ENCODE peak calls at places on chromosomes 1 and 21, in four cellular contexts. V is mesendoderm, U is IMR-90, S is H1. T is an unnamed sample.

GRCh38 chr1:226476657-226477319 is 68.9 kb upstream of the PARP1 start:
- DNase-seq in V (no peak), S (no peak), U (peak), T (no peak)

GRCh38 chr1:43447891-43448708 is 5.6 kb downstream of the HYI start:
- DNase-seq in V (no peak), U (no peak), S (no peak), T (peak)

GRCh38 chr1:228282329-228283042 is 74.6 kb downstream of the OBSCN start:
- DNase-seq in U (peak), S (no peak), V (peak), T (peak)

GRCh38 chr1:213391445-213391844 is 340.4 kb downstream of the RPS6KC1 start:
- DNase-seq in S (no peak), U (no peak), V (no peak), T (no peak)

GRCh38 chr1:57517587-57518397 is 93.9 kb upstream of the DAB1 start:
- DNase-seq in U (no peak), S (no peak), V (peak), T (no peak)

GRCh38 chr1:209427277-209427676 is 156.2 kb upstream of the CAMK1G start:
- DNase-seq in U (no peak), V (no peak), S (no peak), T (no peak)

GRCh38 chr1:101588677-101589076 is 351.9 kb downstream of the S1PR1 start:
- DNase-seq in U (no peak), V (no peak), S (no peak), T (no peak)

GRCh38 chr1:214154596-214155261 is 126.2 kb upstream of the SMYD2 start:
- DNase-seq in U (no peak), S (no peak), V (peak), T (no peak)

GRCh38 chr1:53069265-53069662 is 7.3 kb downstream of the PODN start:
- DNase-seq in U (no peak), V (no peak), S (no peak), T (no peak)

GRCh38 chr1:26028490-26028980 is 7.0 kb downstream of the EXTL1 start:
- DNase-seq in V (no peak), U (no peak), S (no peak), T (no peak)

GRCh38 chr1:19650416-19651140 is 6.5 kb downstream of the NBL1 start:
- DNase-seq in S (no peak), U (no peak), V (no peak), T (no peak)

DNA sequence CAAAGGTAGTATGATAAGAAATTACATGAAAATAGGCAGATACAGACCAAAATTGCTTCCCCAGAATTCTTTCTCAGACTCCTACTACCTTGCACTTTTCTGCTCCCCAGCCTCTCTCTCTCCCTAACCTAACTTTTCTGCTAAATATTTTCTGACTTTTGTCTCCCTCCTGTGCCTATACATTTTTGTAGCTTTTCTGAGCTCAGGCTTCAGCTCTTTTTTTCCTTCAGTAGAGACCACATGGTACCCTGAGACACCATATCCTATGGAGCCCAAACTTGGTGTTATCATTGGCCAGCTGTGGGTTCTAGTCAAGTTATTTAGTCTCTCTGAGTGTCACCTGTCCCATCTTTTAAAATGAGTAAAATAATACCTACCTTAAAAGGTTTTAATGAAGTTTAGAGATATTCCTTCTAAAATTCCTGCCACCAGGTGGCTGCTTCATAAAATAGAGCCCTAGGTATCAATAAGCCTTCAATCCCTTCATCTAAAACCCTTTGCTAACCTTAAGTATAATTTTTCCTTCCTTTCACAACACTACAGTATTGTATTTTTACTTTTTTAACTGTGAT is 237.7 kb upstream of the DUSP10 start:
- DNase-seq in V (peak), U (no peak), S (no peak), T (no peak)
- H4K5ac ChIP-seq in V (no peak), U (no peak), S (peak), T (no peak)

DNA sequence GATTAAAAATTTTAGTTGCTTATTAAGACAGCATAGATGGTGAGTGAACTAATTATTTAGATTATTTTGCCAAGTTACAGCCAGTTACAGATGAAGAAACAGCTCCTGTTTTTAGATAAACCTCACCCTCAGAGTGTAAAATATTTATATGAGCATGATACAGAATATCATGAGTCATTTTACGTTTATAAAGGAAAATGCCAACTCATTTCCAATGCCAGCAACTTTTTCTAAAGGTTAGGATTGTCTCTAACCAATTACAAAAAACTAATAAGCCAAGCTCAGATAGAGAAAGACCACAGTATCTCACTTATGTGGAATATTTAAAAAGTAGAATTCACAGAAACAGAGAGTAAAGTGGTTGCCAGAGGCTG is 590.1 kb downstream of the LTN1 start:
- DNase-seq in V (no peak), S (no peak), U (peak), T (no peak)
- H4K5ac ChIP-seq in V (no peak), S (no peak), U (peak), T (no peak)

DNA sequence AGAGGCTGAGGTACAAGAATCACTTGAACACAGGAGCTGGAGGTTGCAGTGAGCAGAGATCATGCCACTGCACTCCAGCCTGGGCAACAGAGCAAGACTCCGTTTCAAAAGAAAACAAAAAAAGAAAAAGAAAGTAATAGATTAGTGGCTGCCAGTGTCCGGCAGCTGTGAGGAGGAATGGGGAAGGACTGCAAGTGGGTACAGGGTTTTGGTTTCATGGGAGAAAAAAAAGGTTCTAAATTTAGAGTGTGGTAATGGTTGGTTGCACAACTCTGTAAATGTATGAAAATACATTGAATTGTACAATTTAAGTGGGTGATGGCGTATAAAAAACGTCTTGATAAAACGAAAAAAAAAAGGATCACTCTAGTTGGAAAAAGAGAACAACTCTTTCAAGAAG is 6.7 kb downstream of the TAF1A start:
- DNase-seq in U (no peak), V (no peak), S (no peak), T (no peak)
- H4K5ac ChIP-seq in U (no peak), V (no peak), S (no peak), T (no peak)

GRCh38 chr1:51998701-51999100 is 8.2 kb upstream of the RAB3B start:
- DNase-seq in U (no peak), V (no peak), S (no peak), T (no peak)
- H4K5ac ChIP-seq in U (no peak), V (no peak), S (no peak), T (no peak)

DNA sequence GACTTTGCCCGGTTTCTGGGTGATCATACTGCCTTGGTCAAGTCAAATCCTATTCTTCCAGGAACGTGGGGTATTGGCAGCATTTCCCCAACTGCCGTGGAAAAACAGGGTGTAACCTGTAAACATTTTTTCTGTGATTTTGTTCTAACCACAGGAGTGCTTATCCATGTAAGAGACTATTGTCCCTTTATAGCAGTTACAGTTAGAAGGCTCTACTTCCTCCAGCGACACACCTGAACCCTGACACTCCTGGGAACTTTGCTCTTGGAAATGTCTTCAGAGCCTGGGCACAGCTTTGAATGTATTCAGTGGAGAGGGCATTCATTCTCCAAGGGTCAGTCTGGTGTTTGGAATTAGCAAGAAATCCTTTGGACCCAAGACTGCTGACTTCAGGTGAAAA is 26.4 kb upstream of the ARHGEF10L start:
- DNase-seq in V (no peak), U (no peak), S (no peak), T (no peak)
- H4K5ac ChIP-seq in V (no peak), U (no peak), S (no peak), T (no peak)

GRCh38 chr1:110272045-110272444 is 61.9 kb downstream of the KCNC4 start:
- DNase-seq in S (no peak), V (peak), U (no peak), T (no peak)
- H4K5ac ChIP-seq in S (no peak), V (no peak), U (no peak), T (no peak)

GRCh38 chr1:206708882-206709281 is 24.2 kb downstream of the MAPKAPK2 start:
- DNase-seq in S (no peak), V (no peak), U (no peak), T (no peak)
- H4K5ac ChIP-seq in S (no peak), V (no peak), U (no peak), T (no peak)

GRCh38 chr1:223833948-223834347 is 11.8 kb downstream of the TP53BP2 start:
- DNase-seq in V (no peak), S (no peak), U (no peak), T (no peak)
- H4K5ac ChIP-seq in V (no peak), S (no peak), U (peak), T (no peak)

GRCh38 chr1:153804112-153804511 is 28.9 kb downstream of the SLC27A3 start:
- DNase-seq in S (no peak), U (no peak), V (no peak), T (no peak)
- H4K5ac ChIP-seq in S (no peak), U (no peak), V (no peak), T (no peak)

GRCh38 chr1:184393924-184394323 is 7.1 kb downstream of the C1orf21 start:
- DNase-seq in V (no peak), S (no peak), U (peak), T (no peak)
- H4K5ac ChIP-seq in V (no peak), S (no peak), U (no peak), T (no peak)